ENCODE peak calls at places on chromosomes 4 and X, in ten cellular contexts. K is kidney, X is WTC11, P is foreskin fibroblast, O is GM13977, N is K562, B is WERI-Rb-1, G is hepatocyte, T is MM.1S, M is left ventricle myocardium inferior. I is an unnamed sample.

GRCh38 chr4:178244785-178245184 is 802.5 kb upstream of the AGA start:
- DNase-seq in K (no peak), X (no peak), P (no peak), O (no peak), N (no peak), B (no peak), G (no peak), T (no peak), M (no peak), I (no peak)

GRCh38 chr4:175951794-175952193 is 113.8 kb upstream of the WDR17 start:
- DNase-seq in K (no peak), X (no peak), P (no peak), O (no peak), N (no peak), B (no peak), G (peak), T (no peak), M (no peak), I (no peak)

GRCh38 chrX:10173331-10173900 is 16.6 kb downstream of the CLCN4 start:
- DNase-seq in K (no peak), X (peak), P (peak), O (no peak), N (peak), B (no peak), G (peak), T (no peak), M (no peak), I (no peak)

GRCh38 chr4:186621959-186622553 is 66.7 kb upstream of the MTNR1A start:
- DNase-seq in K (no peak), X (no peak), P (peak), O (no peak), N (no peak), B (no peak), G (no peak), T (no peak), M (no peak), I (no peak)

GRCh38 chrX:21926527-21927278 is 13.8 kb upstream of the SMS start:
- DNase-seq in K (no peak), X (no peak), P (peak), O (no peak), N (no peak), B (no peak), G (peak), T (peak), M (no peak), I (no peak)

GRCh38 chrX:69535661-69536060 is 31.5 kb downstream of the NALF2 start:
- DNase-seq in K (no peak), X (no peak), P (no peak), O (no peak), N (no peak), B (no peak), G (no peak), T (no peak), M (no peak), I (no peak)

GRCh38 chr4:11535333-11535732 is 106.6 kb upstream of the HS3ST1 start:
- DNase-seq in K (no peak), X (no peak), P (no peak), O (no peak), N (no peak), B (no peak), G (no peak), T (no peak), M (no peak), I (no peak)

GRCh38 chr4:41718907-41719306 is 29.6 kb downstream of the PHOX2B start:
- DNase-seq in K (no peak), X (no peak), P (peak), O (no peak), N (no peak), B (no peak), G (no peak), T (no peak), M (no peak), I (no peak)

GRCh38 chr4:4666693-4667642 is 125.1 kb upstream of the STX18 start:
- DNase-seq in K (no peak), X (peak), P (peak), O (no peak), N (no peak), B (no peak), G (peak), T (no peak), M (no peak), I (no peak)

GRCh38 chrX:142978130-142978684 is 47.5 kb upstream of the SPANXN4 start:
- DNase-seq in K (no peak), X (no peak), P (no peak), O (peak), N (no peak), B (no peak), G (no peak), T (peak), M (no peak), I (no peak)

GRCh38 chrX:39576081-39576701 is 521.6 kb downstream of the BCOR start:
- DNase-seq in K (no peak), X (peak), P (no peak), O (no peak), N (no peak), B (no peak), G (no peak), T (no peak), M (no peak), I (no peak)

GRCh38 chr4:84938316-84938715 is 28.2 kb downstream of the WDFY3 start:
- DNase-seq in K (no peak), X (no peak), P (peak), O (no peak), N (no peak), B (no peak), G (no peak), T (no peak), M (no peak), I (no peak)

GRCh38 chrX:154719132-154719675 is 31.7 kb downstream of the GAB3 start:
- DNase-seq in K (no peak), X (no peak), P (peak), O (no peak), N (no peak), B (no peak), G (no peak), T (no peak), M (no peak), I (no peak)

GRCh38 chrX:135480076-135480475 is 40.4 kb upstream of the INTS6L start:
- DNase-seq in K (no peak), X (no peak), P (no peak), O (no peak), N (no peak), B (no peak), G (no peak), T (no peak), M (no peak), I (no peak)

GRCh38 chrX:10726647-10727046 is 106.3 kb upstream of the MID1 start:
- DNase-seq in K (no peak), X (no peak), P (peak), O (no peak), N (no peak), B (no peak), G (no peak), T (peak), M (no peak), I (no peak)

GRCh38 chr4:25098964-25099843 is 61.0 kb downstream of the SEPSECS start:
- DNase-seq in K (peak), X (no peak), P (peak), O (no peak), N (peak), B (no peak), G (peak), T (no peak), M (peak), I (no peak)

GRCh38 chr4:93776386-93777080 is 52.0 kb upstream of the ATOH1 start:
- DNase-seq in K (no peak), X (no peak), P (peak), O (no peak), N (no peak), B (no peak), G (no peak), T (no peak), M (no peak), I (no peak)

GRCh38 chr4:94819779-94820178 is 62.0 kb downstream of the BMPR1B start:
- DNase-seq in K (no peak), X (no peak), P (no peak), O (no peak), N (no peak), B (no peak), G (no peak), T (no peak), M (no peak), I (no peak)

GRCh38 chrX:22247169-22247568 is 25.5 kb upstream of the CBLL2 start:
- DNase-seq in K (no peak), X (no peak), P (peak), O (no peak), N (no peak), B (no peak), G (no peak), T (no peak), M (no peak), I (no peak)

GRCh38 chr4:142161093-142161492 is 524.7 kb downstream of the IL15 start:
- DNase-seq in K (no peak), X (no peak), P (no peak), O (no peak), N (no peak), B (no peak), G (no peak), T (no peak), M (no peak), I (no peak)

GRCh38 chr4:142155347-142155746 is 519.0 kb downstream of the IL15 start:
- DNase-seq in K (no peak), X (no peak), P (no peak), O (no peak), N (no peak), B (no peak), G (no peak), T (no peak), M (no peak), I (no peak)

GRCh38 chr4:142158980-142159379 is 522.6 kb downstream of the IL15 start:
- DNase-seq in K (no peak), X (no peak), P (no peak), O (no peak), N (no peak), B (no peak), G (no peak), T (no peak), M (no peak), I (no peak)

GRCh38 chr4:142160509-142160908 is 524.1 kb downstream of the IL15 start:
- DNase-seq in K (no peak), X (no peak), P (no peak), O (no peak), N (no peak), B (no peak), G (peak), T (no peak), M (no peak), I (no peak)

GRCh38 chr4:142156246-142156645 is 519.9 kb downstream of the IL15 start:
- DNase-seq in K (no peak), X (no peak), P (no peak), O (no peak), N (no peak), B (no peak), G (no peak), T (no peak), M (no peak), I (no peak)
- TF ChIP-seq CTCF in K (no peak), X (no peak), P (no peak), O (no peak), N (no peak), B (no peak), G (no peak), T (no peak), M (no peak), I (no peak)

GRCh38 chr4:135368826-135369225 is 1167.2 kb upstream of the PABPC4L start:
- DNase-seq in K (no peak), X (no peak), P (peak), O (no peak), N (no peak), B (no peak), G (no peak), T (no peak), M (no peak), I (no peak)

GRCh38 chr4:135372131-135372530 is 1170.5 kb upstream of the PABPC4L start:
- DNase-seq in K (no peak), X (no peak), P (no peak), O (no peak), N (no peak), B (no peak), G (no peak), T (no peak), M (no peak), I (no peak)

GRCh38 chr4:135371137-135371536 is 1169.5 kb upstream of the PABPC4L start:
- DNase-seq in K (no peak), X (peak), P (no peak), O (peak), N (no peak), B (peak), G (no peak), T (peak), M (no peak), I (no peak)
- TF ChIP-seq CTCF in K (no peak), X (peak), P (no peak), O (peak), N (peak), B (peak), G (no peak), T (peak), M (no peak), I (no peak)

GRCh38 chr4:76607266-76607799 is 172.3 kb downstream of the SHROOM3 start:
- DNase-seq in K (no peak), X (no peak), P (no peak), O (peak), N (no peak), B (no peak), G (no peak), T (peak), M (no peak), I (no peak)
- TF ChIP-seq CTCF in K (no peak), X (no peak), P (no peak), O (no peak), N (no peak), B (no peak), G (no peak), T (no peak), M (no peak), I (no peak)

GRCh38 chr4:16603178-16603577 is 295.3 kb downstream of the LDB2 start:
- DNase-seq in K (no peak), X (no peak), P (no peak), O (no peak), N (no peak), B (no peak), G (no peak), T (no peak), M (no peak), I (no peak)
- TF ChIP-seq CTCF in K (no peak), X (no peak), P (no peak), O (no peak), N (no peak), B (no peak), G (no peak), T (no peak), M (no peak), I (no peak)

DNA sequence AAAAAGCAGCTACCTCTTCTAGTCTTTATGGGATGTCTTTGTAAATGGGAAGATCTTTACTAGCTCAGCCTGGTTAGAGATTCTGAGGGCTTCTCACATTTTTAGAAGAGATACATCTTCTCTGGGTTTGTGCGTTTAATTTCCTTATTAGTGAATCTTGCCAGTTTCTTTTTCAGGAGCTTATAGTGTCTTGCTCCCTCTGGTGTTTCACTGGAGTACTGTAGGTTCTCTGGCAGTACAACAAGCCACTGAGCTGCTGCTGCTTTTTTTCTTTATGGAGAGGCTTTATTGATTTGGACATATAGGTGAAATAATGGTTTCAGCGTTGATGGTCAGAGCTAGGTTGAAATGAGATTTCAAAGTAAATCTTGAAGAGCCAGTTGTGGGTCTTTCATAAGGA is 82.9 kb downstream of the LAS1L start:
- DNase-seq in K (no peak), X (no peak), P (peak), O (peak), N (peak), B (peak), G (peak), T (peak), M (no peak), I (no peak)
- TF ChIP-seq CTCF in K (peak), X (peak), P (peak), O (peak), N (peak), B (peak), G (peak), T (peak), M (peak), I (no peak)

GRCh38 chr4:156109943-156110925 is 156.6 kb upstream of the CTSO start:
- DNase-seq in K (no peak), X (peak), P (peak), O (no peak), N (no peak), B (peak), G (peak), T (no peak), M (no peak), I (no peak)
- TF ChIP-seq CTCF in K (no peak), X (peak), P (no peak), O (peak), N (no peak), B (peak), G (no peak), T (no peak), M (no peak), I (no peak)

GRCh38 chr4:154045086-154045485 is 256.2 kb upstream of the SFRP2 start:
- DNase-seq in K (no peak), X (no peak), P (peak), O (no peak), N (no peak), B (no peak), G (no peak), T (no peak), M (no peak), I (no peak)

GRCh38 chr4:154044118-154044517 is 255.2 kb upstream of the SFRP2 start:
- DNase-seq in K (no peak), X (no peak), P (peak), O (no peak), N (no peak), B (no peak), G (no peak), T (no peak), M (no peak), I (no peak)

DNA sequence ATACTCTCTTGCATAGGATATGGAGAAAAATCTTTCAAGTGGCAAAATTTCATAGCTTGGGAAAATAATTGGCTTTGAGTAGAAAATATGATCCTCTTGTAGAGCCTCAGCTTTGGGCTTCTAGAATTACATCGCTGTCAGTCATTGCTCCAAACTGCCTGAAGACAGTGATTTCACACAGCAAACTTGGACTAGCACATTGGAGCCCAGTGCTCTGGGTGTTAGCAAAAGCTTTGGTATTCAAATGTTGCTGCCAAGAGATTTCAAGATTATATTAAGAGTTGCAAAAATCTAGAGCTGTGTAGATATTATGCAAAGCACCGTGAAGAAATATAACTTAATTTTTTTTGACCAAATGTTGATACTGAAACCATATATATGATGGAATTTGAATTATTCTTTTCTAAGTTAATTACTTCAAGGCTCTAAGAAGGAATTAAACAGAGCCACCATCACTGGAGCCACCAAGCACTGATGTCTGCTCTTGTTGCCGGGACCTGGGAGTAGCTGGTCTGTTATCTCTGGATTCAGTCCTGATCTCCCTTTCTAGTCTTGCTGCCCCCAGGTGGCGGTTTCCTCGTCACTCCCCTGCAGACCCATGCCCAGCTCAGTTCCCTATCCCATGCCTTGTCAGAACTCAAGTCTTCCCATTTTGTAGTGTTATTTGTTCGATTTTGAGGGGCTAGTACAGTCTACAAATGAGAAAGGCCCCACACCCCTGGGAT is 260.7 kb upstream of the SFRP2 start:
- DNase-seq in K (no peak), X (peak), P (peak), O (peak), N (peak), B (peak), G (peak), T (no peak), M (no peak), I (no peak)
- TF ChIP-seq CTCF in K (no peak), X (no peak), P (no peak), O (no peak), N (peak), B (peak), G (no peak), T (no peak), M (no peak), I (no peak)

GRCh38 chrX:45849261-45849660 is 648.6 kb upstream of the DIPK2B start:
- DNase-seq in K (no peak), X (no peak), P (peak), O (peak), N (peak), B (no peak), G (peak), T (peak), M (no peak), I (no peak)
- TF ChIP-seq CTCF in K (no peak), X (no peak), P (peak), O (peak), N (peak), B (peak), G (peak), T (peak), M (peak), I (no peak)

GRCh38 chrX:17007134-17007768 is 60.8 kb downstream of the REPS2 start:
- DNase-seq in K (no peak), X (peak), P (peak), O (peak), N (peak), B (peak), G (no peak), T (no peak), M (no peak), I (no peak)
- TF ChIP-seq CTCF in K (peak), X (peak), P (peak), O (peak), N (peak), B (peak), G (peak), T (peak), M (peak), I (no peak)

DNA sequence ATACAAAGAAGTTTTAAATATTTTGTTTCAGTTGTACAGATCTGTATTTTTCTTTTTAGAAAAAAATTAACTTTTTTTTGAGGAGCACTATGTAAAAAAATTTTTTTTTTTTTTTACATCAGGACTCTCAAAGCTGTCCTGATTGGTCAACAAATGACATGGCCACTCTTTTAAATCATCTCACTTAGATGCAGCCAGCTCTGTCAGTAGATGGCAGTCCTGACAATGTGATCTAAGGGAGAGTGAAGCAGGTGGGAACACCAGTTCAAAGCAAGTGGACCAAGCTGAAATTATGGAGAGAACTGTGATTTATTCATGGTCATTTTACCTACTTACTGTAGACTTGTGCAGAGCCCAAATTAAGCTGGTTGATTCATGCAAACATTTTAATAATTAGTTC is 174.6 kb upstream of the GPRIN3 start:
- DNase-seq in K (no peak), X (peak), P (peak), O (peak), N (peak), B (peak), G (peak), T (peak), M (no peak), I (no peak)
- TF ChIP-seq CTCF in K (peak), X (no peak), P (peak), O (peak), N (peak), B (peak), G (peak), T (peak), M (peak), I (no peak)

I was measured in activated B cell treated with CpG ODN at 0.5 μM for 24 hours.